ENCODE peak calls at places on chromosomes 4 and X, in eight cellular contexts. L is neural crest cell, Z is T-cell, J is bronchial epithelial cell, T is colonic mucosa, H is hypothalamus, S is PC-3, N is RPMI7951. U is an unnamed sample.

GRCh38 chr4:107736924-107737448 is 17.0 kb upstream of the PAPSS1 start:
- DNase-seq in S (peak; percentile 54), H (no peak), L (peak; percentile 68), N (peak; percentile 56), J (peak; percentile 30), Z (peak; percentile 32), T (peak; percentile 29), U (peak; percentile 49)

GRCh38 chr4:150308824-150309472 is 230.7 kb downstream of the DCLK2 start:
- DNase-seq in S (peak; percentile 75), L (no peak), Z (no peak), T (no peak), H (no peak), N (peak; percentile 22), J (peak; percentile 83), U (no peak)

GRCh38 chrX:68462197-68462596 is 28.9 kb upstream of the OPHN1 start:
- DNase-seq in Z (no peak), L (no peak), H (no peak), J (peak; percentile 41), S (peak; percentile 56), T (no peak), N (peak; percentile 49), U (no peak)

GRCh38 chrX:17802756-17803155 is 58.3 kb downstream of the RAI2 start:
- DNase-seq in T (no peak), J (no peak), S (no peak), H (no peak), L (peak; percentile 16), Z (no peak), N (no peak), U (no peak)

GRCh38 chr4:128310266-128310697 is 22.7 kb upstream of the PGRMC2 start:
- DNase-seq in H (no peak), T (peak; percentile 75), J (no peak), L (no peak), S (no peak), N (peak; percentile 72), Z (no peak), U (peak; percentile 61)

GRCh38 chr4:47852121-47852520 is 14.3 kb upstream of the CORIN start:
- DNase-seq in T (no peak), Z (no peak), N (no peak), S (no peak), H (no peak), L (no peak), J (no peak), U (no peak)

GRCh38 chrX:153408221-153408721 is 3.0 kb upstream of the ZFP92 start:
- DNase-seq in J (no peak), T (no peak), Z (no peak), N (no peak), H (no peak), S (no peak), L (no peak), U (no peak)

GRCh38 chr4:15757084-15757483 is 21.0 kb upstream of the CD38 start:
- DNase-seq in J (no peak), S (no peak), T (no peak), H (no peak), L (no peak), Z (no peak), N (no peak), U (no peak)

GRCh38 chr4:28621541-28621940 is 1760.9 kb downstream of the STIM2 start:
- DNase-seq in T (no peak), N (no peak), J (peak; percentile 17), Z (no peak), S (no peak), H (no peak), L (no peak), U (no peak)

GRCh38 chr4:7155611-7156071 is 36.7 kb upstream of the SORCS2 start:
- DNase-seq in S (no peak), H (no peak), Z (no peak), N (no peak), L (no peak), T (peak; percentile 51), J (no peak), U (no peak)

GRCh38 chrX:109797311-109797975 is 64.4 kb upstream of the ACSL4 start:
- DNase-seq in S (peak; percentile 10), Z (no peak), T (no peak), H (no peak), N (peak; percentile 30), L (no peak), J (peak; percentile 29), U (no peak)

GRCh38 chr4:67483868-67484602 is 61.3 kb downstream of the CENPC start:
- DNase-seq in Z (no peak), H (no peak), S (no peak), N (peak; percentile 50), T (no peak), J (peak; percentile 12), L (no peak), U (no peak)

GRCh38 chr4:68451246-68452211 is 4.3 kb downstream of the TMPRSS11E start:
- DNase-seq in H (no peak), L (no peak), Z (no peak), J (peak; percentile 86), S (peak; percentile 78), T (no peak), N (no peak), U (no peak)

GRCh38 chrX:12210196-12210815 is 72.0 kb downstream of the FRMPD4 start:
- DNase-seq in S (peak; percentile 84), T (no peak), L (no peak), J (peak; percentile 39), Z (no peak), N (peak; percentile 77), H (no peak), U (no peak)

GRCh38 chr4:110540606-110541440 is 64.9 kb downstream of the ENPEP start:
- DNase-seq in T (no peak), L (no peak), J (peak; percentile 99), H (no peak), Z (no peak), N (peak; percentile 46), S (peak; percentile 90), U (no peak)

GRCh38 chr4:94410678-94411206 is 41.0 kb upstream of the PDLIM5 start:
- DNase-seq in N (peak; percentile 77), T (no peak), Z (no peak), L (no peak), J (peak; percentile 95), H (no peak), S (peak; percentile 22), U (peak; percentile 3)

GRCh38 chr4:83535520-83535944 is 376 bp upstream of the GPAT3 start:
- DNase-seq in J (peak; percentile 43), N (peak; percentile 80), Z (peak; percentile 28), L (peak; percentile 5), S (peak; percentile 81), H (peak; percentile 6), T (peak; percentile 82), U (peak; percentile 37)

U was measured in body of pancreas.